ENCODE peak calls at places on chromosomes 13 and 19, in eight cellular contexts. P is psoas muscle; I is aorta; G is NCI-H1105; K is mammary epithelial cell; X is T-helper 1 cell; U is hippocampal formation; E is stimulated activated CD8-positive, alpha-beta memory T cell treated with anti-CD3 and anti-CD28 coated beads, Interleukin-2, amount 100 ng/mL, for 48 hours. S is an unnamed sample.
A peak's percentile ranks its signal among the peaks of the same experiment; 100 is the strongest.

GRCh38 chr19:31214086-31214485 is 135.2 kb downstream of the TSHZ3 start:
- DNase-seq in K (peak; percentile 99), U (no peak), X (peak; percentile 65), P (peak; percentile 80), I (peak; percentile 76), E (peak; percentile 73), G (no peak), S (peak; percentile 91)

GRCh38 chr13:82565191-82565590 is 1317.1 kb downstream of the SLITRK1 start:
- DNase-seq in K (no peak), I (no peak), X (no peak), U (no peak), P (no peak), E (no peak), G (no peak), S (no peak)

GRCh38 chr19:52646571-52647222 is 8.5 kb upstream of the ZNF83 start:
- DNase-seq in X (no peak), I (no peak), G (no peak), E (no peak), P (no peak), U (no peak), K (no peak), S (no peak)

GRCh38 chr19:57637379-57637778 is 4.4 kb downstream of the ZNF211 start:
- DNase-seq in I (no peak), E (no peak), P (no peak), G (no peak), X (no peak), U (no peak), K (no peak), S (no peak)

GRCh38 chr13:44373601-44374347 is at the start of gene SERP2:
- DNase-seq in K (no peak), G (no peak), I (peak; percentile 76), P (peak; percentile 33), E (peak; percentile 3), X (no peak), U (no peak), S (no peak)

GRCh38 chr13:26112843-26113242 is 61.0 kb upstream of the SHISA2 start:
- DNase-seq in E (no peak), U (no peak), P (no peak), X (no peak), G (no peak), K (peak; percentile 1), I (no peak), S (no peak)

GRCh38 chr13:34420975-34421719 is 520.9 kb upstream of the NBEA start:
- DNase-seq in G (no peak), E (no peak), U (no peak), X (no peak), I (no peak), K (peak; percentile 86), P (no peak), S (no peak)

GRCh38 chr19:9865732-9866627 is 30.9 kb downstream of the PIN1 start:
- DNase-seq in I (no peak), K (no peak), U (peak; percentile 43), P (no peak), G (no peak), X (no peak), E (no peak), S (no peak)

GRCh38 chr13:76980075-76980718 is 11.7 kb upstream of the CLN5 start:
- DNase-seq in G (peak; percentile 25), K (peak; percentile 40), E (peak; percentile 85), X (peak; percentile 67), I (peak; percentile 96), U (no peak), P (peak; percentile 79), S (peak; percentile 5)

GRCh38 chr19:49425922-49426592 is 869 bp downstream of the GFY start:
- DNase-seq in K (no peak), P (no peak), X (no peak), E (no peak), G (no peak), U (no peak), I (no peak), S (no peak)

GRCh38 chr19:17248011-17248776 is 2.5 kb upstream of the NR2F6 start:
- DNase-seq in I (no peak), K (no peak), X (no peak), U (no peak), G (peak; percentile 15), P (no peak), E (no peak), S (no peak)

GRCh38 chr13:47121092-47121763 is 224.4 kb upstream of the HTR2A start:
- DNase-seq in X (no peak), I (no peak), E (no peak), P (no peak), K (peak; percentile 21), G (no peak), U (no peak), S (no peak)

GRCh38 chr13:52348983-52349780 is 56.8 kb downstream of the THSD1 start:
- DNase-seq in U (no peak), P (no peak), I (no peak), K (peak; percentile 96), G (no peak), E (no peak), X (no peak), S (no peak)

GRCh38 chr19:47821460-47822020 is at the start of gene CRX:
- DNase-seq in X (no peak), U (no peak), G (no peak), K (no peak), E (no peak), P (no peak), I (peak; percentile 39), S (no peak)

S was measured in T1000.